ENCODE peak calls at places on chromosome 13, in ten cellular contexts. One of them, this sample, is unnamed.

GRCh38 chr13:82654143-82654542 is 1228.1 kb downstream of the SLITRK1 start:
- DNase-seq in H9: no peak
- DNase-seq in nucleus accumbens: no peak
- DNase-seq in EL: no peak
- DNase-seq in Daoy: no peak
- DNase-seq in cardiac muscle cell: no peak
- DNase-seq in T-helper 1 cell: no peak
- DNase-seq in activated CD8-positive, alpha-beta memory T cell treated with anti-CD3 and anti-CD28 coated beads for 4 hours: no peak
- DNase-seq in GM06990: no peak
- DNase-seq in hypothalamus: no peak
- DNase-seq in this sample: no peak

GRCh38 chr13:69585656-69586055 is 522.0 kb upstream of the ATXN8OS start:
- DNase-seq in H9: no peak
- DNase-seq in nucleus accumbens: no peak
- DNase-seq in EL: no peak
- DNase-seq in Daoy: no peak
- DNase-seq in cardiac muscle cell: no peak
- DNase-seq in T-helper 1 cell: no peak
- DNase-seq in activated CD8-positive, alpha-beta memory T cell treated with anti-CD3 and anti-CD28 coated beads for 4 hours: no peak
- DNase-seq in GM06990: no peak
- DNase-seq in hypothalamus: no peak
- DNase-seq in this sample: no peak

GRCh38 chr13:99220199-99220931 is 19.7 kb downstream of the UBAC2 start:
- DNase-seq in H9: no peak
- DNase-seq in nucleus accumbens: no peak
- DNase-seq in EL: no peak
- DNase-seq in Daoy: peak
- DNase-seq in cardiac muscle cell: no peak
- DNase-seq in T-helper 1 cell: peak
- DNase-seq in activated CD8-positive, alpha-beta memory T cell treated with anti-CD3 and anti-CD28 coated beads for 4 hours: no peak
- DNase-seq in GM06990: no peak
- DNase-seq in hypothalamus: no peak
- DNase-seq in this sample: no peak

GRCh38 chr13:94608586-94608985 is 6.9 kb downstream of the GPR180 start:
- DNase-seq in H9: no peak
- DNase-seq in nucleus accumbens: no peak
- DNase-seq in EL: no peak
- DNase-seq in Daoy: no peak
- DNase-seq in cardiac muscle cell: no peak
- DNase-seq in T-helper 1 cell: no peak
- DNase-seq in activated CD8-positive, alpha-beta memory T cell treated with anti-CD3 and anti-CD28 coated beads for 4 hours: no peak
- DNase-seq in GM06990: no peak
- DNase-seq in hypothalamus: no peak
- DNase-seq in this sample: no peak

GRCh38 chr13:47904239-47904638 is 96.8 kb downstream of the SUCLA2 start:
- DNase-seq in H9: no peak
- DNase-seq in nucleus accumbens: no peak
- DNase-seq in EL: no peak
- DNase-seq in Daoy: peak
- DNase-seq in cardiac muscle cell: no peak
- DNase-seq in T-helper 1 cell: no peak
- DNase-seq in activated CD8-positive, alpha-beta memory T cell treated with anti-CD3 and anti-CD28 coated beads for 4 hours: no peak
- DNase-seq in GM06990: no peak
- DNase-seq in hypothalamus: no peak
- DNase-seq in this sample: no peak

GRCh38 chr13:73665279-73665678 is 468.9 kb downstream of the KLF12 start:
- DNase-seq in H9: no peak
- DNase-seq in nucleus accumbens: no peak
- DNase-seq in EL: no peak
- DNase-seq in Daoy: no peak
- DNase-seq in cardiac muscle cell: no peak
- DNase-seq in T-helper 1 cell: no peak
- DNase-seq in activated CD8-positive, alpha-beta memory T cell treated with anti-CD3 and anti-CD28 coated beads for 4 hours: no peak
- DNase-seq in GM06990: no peak
- DNase-seq in hypothalamus: no peak
- DNase-seq in this sample: no peak

GRCh38 chr13:98207411-98207810 is 30.3 kb upstream of the RNF113B start:
- DNase-seq in H9: no peak
- DNase-seq in nucleus accumbens: no peak
- DNase-seq in EL: peak
- DNase-seq in Daoy: no peak
- DNase-seq in cardiac muscle cell: peak
- DNase-seq in T-helper 1 cell: no peak
- DNase-seq in activated CD8-positive, alpha-beta memory T cell treated with anti-CD3 and anti-CD28 coated beads for 4 hours: no peak
- DNase-seq in GM06990: no peak
- DNase-seq in hypothalamus: no peak
- DNase-seq in this sample: no peak

GRCh38 chr13:80341771-80342271 is 895 bp upstream of the SPRY2 start:
- DNase-seq in H9: peak
- DNase-seq in nucleus accumbens: peak
- DNase-seq in EL: peak
- DNase-seq in Daoy: peak
- DNase-seq in cardiac muscle cell: peak
- DNase-seq in T-helper 1 cell: no peak
- DNase-seq in activated CD8-positive, alpha-beta memory T cell treated with anti-CD3 and anti-CD28 coated beads for 4 hours: no peak
- DNase-seq in GM06990: no peak
- DNase-seq in hypothalamus: peak
- DNase-seq in this sample: peak

GRCh38 chr13:108425056-108425455 is 155.5 kb downstream of the TNFSF13B start:
- DNase-seq in H9: no peak
- DNase-seq in nucleus accumbens: no peak
- DNase-seq in EL: no peak
- DNase-seq in Daoy: no peak
- DNase-seq in cardiac muscle cell: peak
- DNase-seq in T-helper 1 cell: no peak
- DNase-seq in activated CD8-positive, alpha-beta memory T cell treated with anti-CD3 and anti-CD28 coated beads for 4 hours: no peak
- DNase-seq in GM06990: no peak
- DNase-seq in hypothalamus: no peak
- DNase-seq in this sample: no peak

GRCh38 chr13:73623281-73623680 is 510.9 kb downstream of the KLF12 start:
- DNase-seq in H9: no peak
- DNase-seq in nucleus accumbens: no peak
- DNase-seq in EL: no peak
- DNase-seq in Daoy: no peak
- DNase-seq in cardiac muscle cell: no peak
- DNase-seq in T-helper 1 cell: no peak
- DNase-seq in activated CD8-positive, alpha-beta memory T cell treated with anti-CD3 and anti-CD28 coated beads for 4 hours: no peak
- DNase-seq in GM06990: no peak
- DNase-seq in hypothalamus: no peak
- DNase-seq in this sample: no peak

GRCh38 chr13:48078251-48078656 is 16.6 kb downstream of the MED4 start:
- DNase-seq in H9: no peak
- DNase-seq in nucleus accumbens: no peak
- DNase-seq in EL: no peak
- DNase-seq in Daoy: no peak
- DNase-seq in cardiac muscle cell: no peak
- DNase-seq in T-helper 1 cell: peak
- DNase-seq in activated CD8-positive, alpha-beta memory T cell treated with anti-CD3 and anti-CD28 coated beads for 4 hours: no peak
- DNase-seq in GM06990: peak
- DNase-seq in hypothalamus: no peak
- DNase-seq in this sample: no peak

GRCh38 chr13:110057052-110057451 is 249.9 kb downstream of the COL4A1 start:
- DNase-seq in H9: no peak
- DNase-seq in nucleus accumbens: no peak
- DNase-seq in EL: no peak
- DNase-seq in Daoy: no peak
- DNase-seq in cardiac muscle cell: no peak
- DNase-seq in T-helper 1 cell: no peak
- DNase-seq in activated CD8-positive, alpha-beta memory T cell treated with anti-CD3 and anti-CD28 coated beads for 4 hours: no peak
- DNase-seq in GM06990: no peak
- DNase-seq in hypothalamus: no peak
- DNase-seq in this sample: no peak

GRCh38 chr13:25175026-25175425 is 2.9 kb upstream of the AMER2 start:
- DNase-seq in H9: no peak
- DNase-seq in nucleus accumbens: no peak
- DNase-seq in EL: no peak
- DNase-seq in Daoy: no peak
- DNase-seq in cardiac muscle cell: no peak
- DNase-seq in T-helper 1 cell: no peak
- DNase-seq in activated CD8-positive, alpha-beta memory T cell treated with anti-CD3 and anti-CD28 coated beads for 4 hours: no peak
- DNase-seq in GM06990: no peak
- DNase-seq in hypothalamus: no peak
- DNase-seq in this sample: no peak

GRCh38 chr13:109938255-109938936 is 152.0 kb upstream of the IRS2 start:
- DNase-seq in H9: no peak
- DNase-seq in nucleus accumbens: no peak
- DNase-seq in EL: peak
- DNase-seq in Daoy: peak
- DNase-seq in cardiac muscle cell: no peak
- DNase-seq in T-helper 1 cell: no peak
- DNase-seq in activated CD8-positive, alpha-beta memory T cell treated with anti-CD3 and anti-CD28 coated beads for 4 hours: no peak
- DNase-seq in GM06990: no peak
- DNase-seq in hypothalamus: no peak
- DNase-seq in this sample: no peak

GRCh38 chr13:75418186-75418843 is 63.7 kb downstream of the TBC1D4 start:
- DNase-seq in H9: no peak
- DNase-seq in nucleus accumbens: no peak
- DNase-seq in EL: no peak
- DNase-seq in Daoy: no peak
- DNase-seq in cardiac muscle cell: no peak
- DNase-seq in T-helper 1 cell: no peak
- DNase-seq in activated CD8-positive, alpha-beta memory T cell treated with anti-CD3 and anti-CD28 coated beads for 4 hours: no peak
- DNase-seq in GM06990: no peak
- DNase-seq in hypothalamus: no peak
- DNase-seq in this sample: no peak

GRCh38 chr13:95536629-95537241 is 15.8 kb upstream of the CLDN10 start:
- DNase-seq in H9: no peak
- DNase-seq in nucleus accumbens: no peak
- DNase-seq in EL: peak
- DNase-seq in Daoy: no peak
- DNase-seq in cardiac muscle cell: peak
- DNase-seq in T-helper 1 cell: no peak
- DNase-seq in activated CD8-positive, alpha-beta memory T cell treated with anti-CD3 and anti-CD28 coated beads for 4 hours: no peak
- DNase-seq in GM06990: no peak
- DNase-seq in hypothalamus: no peak
- DNase-seq in this sample: no peak

GRCh38 chr13:64471916-64472315 is 2758.2 kb downstream of the PCDH9 start:
- DNase-seq in H9: no peak
- DNase-seq in nucleus accumbens: no peak
- DNase-seq in EL: peak
- DNase-seq in Daoy: no peak
- DNase-seq in cardiac muscle cell: peak
- DNase-seq in T-helper 1 cell: no peak
- DNase-seq in activated CD8-positive, alpha-beta memory T cell treated with anti-CD3 and anti-CD28 coated beads for 4 hours: no peak
- DNase-seq in GM06990: no peak
- DNase-seq in hypothalamus: no peak
- DNase-seq in this sample: no peak

GRCh38 chr13:112069727-112070300 is 2.9 kb downstream of the SOX1 start:
- DNase-seq in H9: no peak
- DNase-seq in nucleus accumbens: no peak
- DNase-seq in EL: no peak
- DNase-seq in Daoy: no peak
- DNase-seq in cardiac muscle cell: no peak
- DNase-seq in T-helper 1 cell: no peak
- DNase-seq in activated CD8-positive, alpha-beta memory T cell treated with anti-CD3 and anti-CD28 coated beads for 4 hours: no peak
- DNase-seq in GM06990: no peak
- DNase-seq in hypothalamus: no peak
- DNase-seq in this sample: peak